ENCODE peak calls at places on chromosome 1, in ten cellular contexts. N, Y, V, J, M, T, P, L, E and O are unnamed samples.

GRCh38 chr1:111656093-111657017 is 36.8 kb downstream of the RAP1A start:
- DNase-seq in Y (peak), N (peak), T (no peak), E (peak), L (no peak), J (no peak), M (peak), P (peak), V (peak), O (peak)

GRCh38 chr1:211126622-211127021 is 7.3 kb downstream of the KCNH1 start:
- DNase-seq in E (no peak), Y (no peak), N (no peak), J (no peak), L (no peak), V (no peak), T (no peak), P (no peak), M (no peak), O (no peak)

GRCh38 chr1:184056921-184057496 is 5.5 kb downstream of the TSEN15 start:
- DNase-seq in L (no peak), E (no peak), Y (no peak), N (peak), P (no peak), J (no peak), M (peak), T (no peak), V (no peak), O (no peak)

GRCh38 chr1:43312212-43312623 is 11.4 kb downstream of the TIE1 start:
- DNase-seq in J (no peak), L (no peak), T (no peak), P (no peak), E (no peak), V (no peak), M (no peak), Y (no peak), N (no peak), O (no peak)

GRCh38 chr1:53654216-53655210 is 84.5 kb downstream of the GLIS1 start:
- DNase-seq in V (no peak), M (no peak), Y (no peak), N (no peak), J (no peak), P (no peak), T (no peak), L (no peak), E (no peak), O (no peak)

GRCh38 chr1:226644541-226645176 is 94.4 kb downstream of the ITPKB start:
- DNase-seq in P (no peak), L (no peak), J (no peak), M (no peak), N (no peak), T (no peak), V (no peak), Y (peak), E (no peak), O (no peak)

GRCh38 chr1:16348414-16349182 is 3.7 kb downstream of the FBXO42 start:
- DNase-seq in M (peak), V (no peak), J (no peak), T (no peak), Y (peak), E (no peak), L (no peak), N (no peak), P (no peak), O (no peak)

GRCh38 chr1:67213164-67213563 is 46.9 kb downstream of the IL23R start:
- DNase-seq in P (peak), J (no peak), L (no peak), M (peak), E (peak), N (peak), T (no peak), V (peak), Y (peak), O (no peak)

GRCh38 chr1:9615316-9616063 is 26.8 kb downstream of the TMEM201 start:
- DNase-seq in P (peak), L (no peak), V (peak), J (peak), T (no peak), N (peak), Y (peak), M (peak), E (peak), O (peak)